ENCODE peak calls at places on chromosome 4, in seven cellular contexts. One of them, this sample, is unnamed.

GRCh38 chr4:1174941-1175634 is 2.7 kb upstream of the SPON2 start:
- DNase-seq in lung: no peak
- DNase-seq in IMR-90: no peak
- DNase-seq in coronary artery: no peak
- DNase-seq in stomach: no peak
- DNase-seq in HepG2: no peak
- DNase-seq in psoas muscle: no peak
- DNase-seq in this sample: no peak

GRCh38 chr4:100289980-100290379 is 99.7 kb upstream of the DDIT4L start:
- DNase-seq in psoas muscle: no peak
- DNase-seq in lung: no peak
- DNase-seq in coronary artery: no peak
- DNase-seq in IMR-90: no peak
- DNase-seq in HepG2: no peak
- DNase-seq in stomach: no peak
- DNase-seq in this sample: no peak

GRCh38 chr4:25101836-25102235 is 58.4 kb downstream of the SEPSECS start:
- DNase-seq in psoas muscle: no peak
- DNase-seq in HepG2: no peak
- DNase-seq in lung: no peak
- DNase-seq in IMR-90: no peak
- DNase-seq in coronary artery: peak
- DNase-seq in stomach: no peak
- DNase-seq in this sample: no peak

GRCh38 chr4:119537586-119537985 is 91.0 kb downstream of the PDE5A start:
- DNase-seq in stomach: no peak
- DNase-seq in coronary artery: no peak
- DNase-seq in psoas muscle: no peak
- DNase-seq in IMR-90: no peak
- DNase-seq in lung: no peak
- DNase-seq in HepG2: no peak
- DNase-seq in this sample: no peak

GRCh38 chr4:74291468-74291867 is 16.8 kb upstream of the EPGN start:
- DNase-seq in coronary artery: no peak
- DNase-seq in IMR-90: no peak
- DNase-seq in HepG2: no peak
- DNase-seq in lung: no peak
- DNase-seq in psoas muscle: no peak
- DNase-seq in stomach: no peak
- DNase-seq in this sample: no peak

GRCh38 chr4:77146426-77147399 is 10.3 kb upstream of the CCNG2 start:
- DNase-seq in lung: no peak
- DNase-seq in psoas muscle: no peak
- DNase-seq in IMR-90: no peak
- DNase-seq in coronary artery: no peak
- DNase-seq in HepG2: no peak
- DNase-seq in stomach: no peak
- DNase-seq in this sample: no peak

GRCh38 chr4:181991374-181991773 is 251.8 kb upstream of the TENM3 start:
- DNase-seq in psoas muscle: no peak
- DNase-seq in HepG2: no peak
- DNase-seq in IMR-90: no peak
- DNase-seq in lung: no peak
- DNase-seq in coronary artery: no peak
- DNase-seq in stomach: no peak
- DNase-seq in this sample: no peak

GRCh38 chr4:2261110-2261852 is 628 bp downstream of the MXD4 start:
- DNase-seq in lung: no peak
- DNase-seq in stomach: peak
- DNase-seq in HepG2: no peak
- DNase-seq in coronary artery: peak
- DNase-seq in IMR-90: peak
- DNase-seq in psoas muscle: peak
- DNase-seq in this sample: no peak

GRCh38 chr4:7708981-7709380 is 230.7 kb downstream of the AFAP1 start:
- DNase-seq in coronary artery: no peak
- DNase-seq in psoas muscle: no peak
- DNase-seq in IMR-90: no peak
- DNase-seq in lung: no peak
- DNase-seq in stomach: no peak
- DNase-seq in HepG2: no peak
- DNase-seq in this sample: no peak

DNA sequence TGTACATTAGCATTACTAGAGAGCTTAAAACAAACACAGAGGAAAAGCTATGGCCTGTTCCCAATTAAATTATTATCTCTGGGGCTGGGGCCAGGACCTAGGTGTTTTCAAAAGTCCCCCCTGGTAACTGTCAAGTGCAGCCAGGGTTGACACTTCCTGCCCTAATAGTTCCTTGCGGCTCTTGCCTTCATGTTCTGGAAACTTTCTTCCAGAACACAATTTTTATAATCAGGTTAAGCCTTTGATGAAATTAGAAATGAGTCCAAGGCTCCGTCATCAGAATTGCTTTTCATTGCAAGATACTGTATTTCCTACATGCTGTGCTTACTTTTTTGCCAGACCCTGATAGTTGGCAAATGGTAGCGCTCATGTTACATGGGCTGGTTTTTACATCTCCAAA is 229.6 kb downstream of the UNC5C start:
- DNase-seq in coronary artery: no peak
- DNase-seq in psoas muscle: no peak
- DNase-seq in stomach: no peak
- DNase-seq in IMR-90: no peak
- DNase-seq in lung: no peak
- DNase-seq in HepG2: no peak
- DNase-seq in this sample: no peak
- H3K27ac ChIP-seq in coronary artery: no peak
- H3K27ac ChIP-seq in psoas muscle: no peak
- H3K27ac ChIP-seq in stomach: no peak
- H3K27ac ChIP-seq in IMR-90: no peak
- H3K27ac ChIP-seq in lung: no peak
- H3K27ac ChIP-seq in HepG2: no peak
- H3K27ac ChIP-seq in this sample: no peak

DNA sequence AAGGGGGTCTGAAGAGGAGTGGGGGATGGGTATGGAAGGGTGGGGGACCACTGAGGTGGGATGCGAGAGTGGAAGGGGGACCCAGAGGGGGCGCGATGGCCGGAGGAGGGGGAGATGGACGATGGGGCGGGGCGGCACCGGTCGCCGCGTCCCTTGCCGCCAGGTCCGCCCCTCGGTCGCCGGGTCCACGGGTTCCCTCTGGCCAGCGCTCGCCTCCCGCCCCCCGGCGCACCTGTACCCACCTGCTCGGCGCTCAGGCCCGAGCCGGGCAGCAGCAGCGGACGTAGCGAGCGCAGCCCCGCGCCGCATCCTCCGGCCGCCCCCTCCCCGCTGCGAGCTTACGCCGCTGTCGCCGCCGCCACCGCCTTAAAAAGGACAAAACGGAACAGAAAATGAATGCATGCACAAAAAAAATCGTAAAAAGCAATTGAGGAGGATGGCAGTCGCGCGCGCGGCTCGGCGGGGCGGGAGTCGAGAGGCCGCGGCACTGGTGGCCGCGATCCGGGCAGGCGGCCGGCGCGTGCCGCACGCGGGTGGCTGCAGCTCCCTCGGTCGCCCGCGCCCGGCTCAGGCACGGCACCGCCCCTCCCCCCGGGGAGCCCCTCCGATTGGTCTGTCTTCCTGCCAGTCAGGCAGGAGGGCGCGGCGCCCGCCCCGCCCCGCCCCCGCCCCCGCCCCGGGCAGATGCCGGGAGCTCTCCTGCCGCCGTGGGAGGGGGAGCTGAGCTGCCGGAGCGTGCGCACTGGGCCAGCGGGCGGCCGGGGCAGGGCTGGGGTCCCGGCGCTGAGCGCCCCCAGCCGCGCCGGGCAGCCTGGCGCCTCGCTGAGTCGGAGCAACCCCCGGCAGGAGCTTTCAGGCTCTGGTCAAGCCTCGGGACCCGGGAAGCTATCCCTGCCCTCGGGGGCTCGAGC is at the start of gene JAKMIP1:
- DNase-seq in stomach: peak
- DNase-seq in coronary artery: no peak
- DNase-seq in lung: peak
- DNase-seq in psoas muscle: peak
- DNase-seq in HepG2: peak
- DNase-seq in IMR-90: peak
- DNase-seq in this sample: peak
- TF ChIP-seq CTCF in stomach: no peak
- TF ChIP-seq CTCF in coronary artery: no peak
- TF ChIP-seq CTCF in lung: no peak
- TF ChIP-seq CTCF in psoas muscle: no peak
- TF ChIP-seq CTCF in HepG2: no peak
- TF ChIP-seq CTCF in IMR-90: no peak
- TF ChIP-seq CTCF in this sample: no peak

GRCh38 chr4:102612195-102612594 is 111.0 kb downstream of the NFKB1 start:
- DNase-seq in lung: no peak
- DNase-seq in psoas muscle: no peak
- DNase-seq in IMR-90: no peak
- DNase-seq in coronary artery: no peak
- DNase-seq in HepG2: no peak
- DNase-seq in stomach: no peak
- DNase-seq in this sample: no peak
- H3K27ac ChIP-seq in lung: no peak
- H3K27ac ChIP-seq in psoas muscle: no peak
- H3K27ac ChIP-seq in IMR-90: no peak
- H3K27ac ChIP-seq in coronary artery: peak
- H3K27ac ChIP-seq in HepG2: no peak
- H3K27ac ChIP-seq in stomach: no peak
- H3K27ac ChIP-seq in this sample: no peak

GRCh38 chr4:16224669-16225068 is 1.6 kb downstream of the TAPT1 start:
- DNase-seq in IMR-90: no peak
- DNase-seq in stomach: no peak
- DNase-seq in psoas muscle: no peak
- DNase-seq in coronary artery: no peak
- DNase-seq in lung: no peak
- DNase-seq in HepG2: no peak
- DNase-seq in this sample: no peak

GRCh38 chr4:16222957-16223527 is 3.2 kb downstream of the TAPT1 start:
- DNase-seq in HepG2: peak
- DNase-seq in IMR-90: peak
- DNase-seq in lung: no peak
- DNase-seq in psoas muscle: no peak
- DNase-seq in coronary artery: no peak
- DNase-seq in stomach: no peak
- DNase-seq in this sample: no peak

GRCh38 chr4:16225139-16225538 is 1.1 kb downstream of the TAPT1 start:
- DNase-seq in IMR-90: peak
- DNase-seq in HepG2: no peak
- DNase-seq in coronary artery: no peak
- DNase-seq in psoas muscle: no peak
- DNase-seq in lung: no peak
- DNase-seq in stomach: no peak
- DNase-seq in this sample: no peak

GRCh38 chr4:16225681-16225995 is 633 bp downstream of the TAPT1 start:
- DNase-seq in HepG2: no peak
- DNase-seq in stomach: no peak
- DNase-seq in psoas muscle: no peak
- DNase-seq in coronary artery: no peak
- DNase-seq in IMR-90: no peak
- DNase-seq in lung: no peak
- DNase-seq in this sample: no peak

DNA sequence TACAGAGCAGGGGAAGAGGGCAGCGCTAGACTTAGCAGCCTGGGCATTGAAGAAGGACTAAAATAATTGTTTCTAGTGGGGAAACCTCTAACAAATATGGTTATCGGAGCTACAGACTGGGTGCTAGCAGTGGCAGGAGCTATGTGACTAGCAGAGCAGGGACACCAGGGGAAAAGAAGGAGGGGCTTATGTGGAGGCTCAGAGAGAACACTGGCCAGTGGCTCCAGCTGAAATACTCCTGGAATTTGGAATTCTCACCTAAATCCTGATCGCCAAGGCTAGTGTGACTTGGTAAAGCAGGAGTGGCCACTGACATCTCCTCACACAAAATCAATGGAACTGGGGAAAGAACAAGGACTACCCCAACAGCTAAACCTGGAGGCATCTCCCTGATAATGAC is 2.0 kb downstream of the TAPT1 start:
- DNase-seq in lung: no peak
- DNase-seq in HepG2: peak
- DNase-seq in stomach: no peak
- DNase-seq in IMR-90: no peak
- DNase-seq in psoas muscle: no peak
- DNase-seq in coronary artery: no peak
- DNase-seq in this sample: no peak
- TF ChIP-seq CTCF in lung: no peak
- TF ChIP-seq CTCF in HepG2: no peak
- TF ChIP-seq CTCF in stomach: no peak
- TF ChIP-seq CTCF in IMR-90: no peak
- TF ChIP-seq CTCF in psoas muscle: no peak
- TF ChIP-seq CTCF in coronary artery: no peak
- TF ChIP-seq CTCF in this sample: no peak